ENCODE peak calls at places on chromosomes 1 and 21, in seven cellular contexts. W is IMR-90, P is kidney epithelial cell, I is ovary, R is heart right ventricle, F is lower lobe of right lung, V is PC-3. Z is an unnamed sample.

GRCh38 chr1:162906485-162906884 is 45.5 kb upstream of the CCDC190 start:
- DNase-seq in W (no peak), P (no peak), I (no peak), R (no peak), F (no peak), V (peak; percentile 74), Z (no peak)

GRCh38 chr1:245880754-245881403 is 626.2 kb downstream of the SMYD3 start:
- DNase-seq in W (peak; percentile 91), P (peak; percentile 66), I (no peak), R (no peak), F (no peak), V (no peak), Z (no peak)

GRCh38 chr1:77056525-77056924 is 162.7 kb downstream of the PIGK start:
- DNase-seq in W (no peak), P (no peak), I (no peak), R (no peak), F (no peak), V (peak; percentile 83), Z (no peak)

GRCh38 chr1:94209425-94209824 is 28.0 kb downstream of the ARHGAP29 start:
- DNase-seq in W (peak; percentile 58), P (no peak), I (no peak), R (no peak), F (no peak), V (peak; percentile 27), Z (no peak)

GRCh38 chr21:16539041-16539440 is 809.3 kb downstream of the USP25 start:
- DNase-seq in W (no peak), P (no peak), I (no peak), R (no peak), F (no peak), V (no peak), Z (no peak)

GRCh38 chr1:156619582-156619955 is 354 bp downstream of the HAPLN2 start:
- DNase-seq in W (no peak), P (no peak), I (no peak), R (no peak), F (no peak), V (no peak), Z (peak; percentile 11)

GRCh38 chr1:110620250-110620615 is 14.1 kb upstream of the KCNA2 start:
- DNase-seq in W (no peak), P (no peak), I (no peak), R (no peak), F (no peak), V (no peak), Z (no peak)

GRCh38 chr1:1756661-1757421 is 21.4 kb downstream of the NADK start:
- DNase-seq in W (no peak), P (no peak), I (no peak), R (no peak), F (no peak), V (peak; percentile 1), Z (no peak)

GRCh38 chr1:238892612-238893011 is 493.8 kb upstream of the CHRM3 start:
- DNase-seq in W (no peak), P (peak; percentile 44), I (no peak), R (no peak), F (no peak), V (peak; percentile 96), Z (no peak)

GRCh38 chr1:160618763-160619274 is 28.0 kb downstream of the SLAMF1 start:
- DNase-seq in W (no peak), P (no peak), I (no peak), R (no peak), F (no peak), V (peak; percentile 38), Z (no peak)

GRCh38 chr1:156160744-156161181 is 7.4 kb downstream of the SEMA4A start:
- DNase-seq in W (peak; percentile 58), P (no peak), I (peak; percentile 90), R (peak; percentile 93), F (peak; percentile 69), V (no peak), Z (peak; percentile 80)

GRCh38 chr1:16122916-16123315 is 33.0 kb downstream of the EPHA2 start:
- DNase-seq in W (peak; percentile 86), P (peak; percentile 89), I (no peak), R (no peak), F (peak; percentile 88), V (peak; percentile 50), Z (peak; percentile 92)

GRCh38 chr1:20184997-20185833 is 681 bp upstream of the UBXN10 start:
- DNase-seq in W (no peak), P (no peak), I (no peak), R (no peak), F (no peak), V (no peak), Z (no peak)

GRCh38 chr1:171611306-171611705 is 10.7 kb upstream of the MYOCOS start:
- DNase-seq in W (peak; percentile 38), P (no peak), I (no peak), R (no peak), F (no peak), V (no peak), Z (no peak)

GRCh38 chr1:95659166-95659565 is 425.2 kb downstream of the RWDD3 start:
- DNase-seq in W (no peak), P (no peak), I (no peak), R (no peak), F (no peak), V (no peak), Z (no peak)

GRCh38 chr21:38879912-38880577 is 74.3 kb downstream of the ETS2 start:
- DNase-seq in W (no peak), P (no peak), I (no peak), R (no peak), F (no peak), V (no peak), Z (no peak)

GRCh38 chr1:183515002-183515689 is 42.8 kb downstream of the SMG7 start:
- DNase-seq in W (peak; percentile 93), P (peak; percentile 28), I (no peak), R (no peak), F (no peak), V (peak; percentile 87), Z (no peak)

GRCh38 chr1:162026906-162027305 is 3.2 kb upstream of the OLFML2B start:
- DNase-seq in W (no peak), P (no peak), I (no peak), R (no peak), F (no peak), V (no peak), Z (no peak)

GRCh38 chr1:3821934-3822307 is 25.6 kb upstream of the LRRC47 start:
- DNase-seq in W (no peak), P (no peak), I (no peak), R (no peak), F (peak; percentile 20), V (no peak), Z (peak; percentile 19)

GRCh38 chr1:2344121-2344681 is 47.2 kb downstream of the MORN1 start:
- DNase-seq in W (no peak), P (no peak), I (no peak), R (no peak), F (peak; percentile 49), V (no peak), Z (no peak)

GRCh38 chr1:43707191-43708005 is at the start of gene ST3GAL3:
- DNase-seq in W (peak; percentile 90), P (peak; percentile 73), I (peak; percentile 88), R (peak; percentile 91), F (peak; percentile 95), V (peak; percentile 94), Z (peak; percentile 96)

GRCh38 chr1:185154912-185155513 is 1.7 kb downstream of the TRMT1L start:
- DNase-seq in W (peak; percentile 64), P (no peak), I (no peak), R (no peak), F (no peak), V (peak; percentile 62), Z (no peak)

GRCh38 chr1:223271085-223271781 is 92.7 kb downstream of the SUSD4 start:
- DNase-seq in W (no peak), P (no peak), I (no peak), R (no peak), F (no peak), V (no peak), Z (no peak)

DNA sequence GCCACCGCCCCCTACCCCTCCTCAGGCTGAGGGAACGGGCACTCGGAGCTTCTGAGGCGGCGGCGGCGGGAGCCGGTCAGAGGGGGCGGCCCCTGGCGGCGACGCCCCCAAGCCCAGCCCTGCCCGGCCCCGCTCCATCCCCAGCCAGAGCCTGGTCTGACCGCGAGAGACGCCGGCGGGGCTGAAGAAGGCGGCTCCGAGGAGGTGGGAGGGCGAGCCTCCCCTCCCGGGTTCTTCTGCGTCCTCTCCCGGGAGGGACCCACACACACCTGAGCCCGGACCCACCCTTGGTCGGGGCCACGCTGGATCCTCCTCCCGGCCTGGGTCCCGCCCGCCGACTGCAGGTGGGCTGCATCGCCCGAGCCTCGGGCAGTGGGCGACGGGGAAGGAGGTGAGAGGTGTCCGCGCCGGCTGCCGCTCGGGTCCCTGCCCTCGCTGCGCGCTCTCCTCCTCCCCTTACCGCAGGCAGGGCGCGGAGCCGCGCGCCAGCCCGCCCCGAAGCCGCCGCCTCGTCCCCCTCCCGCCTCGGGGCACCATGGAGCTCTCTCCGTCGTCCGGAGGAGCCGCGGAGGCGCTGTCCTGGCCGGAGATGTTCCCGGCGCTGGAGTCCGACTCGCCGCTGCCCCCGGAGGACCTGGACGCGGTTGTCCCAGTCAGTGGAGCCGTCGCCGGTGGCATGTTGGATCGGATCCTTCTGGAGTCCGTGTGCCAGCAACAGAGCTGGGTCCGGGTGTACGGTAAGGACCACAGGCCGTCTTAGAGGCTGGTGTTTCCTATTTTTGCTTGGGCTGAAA is at the start of gene RASAL2:
- DNase-seq in W (peak; percentile 46), P (no peak), I (peak; percentile 63), R (peak; percentile 68), F (peak; percentile 77), V (peak; percentile 57), Z (peak; percentile 87)
- TF ChIP-seq CTCF in W (peak; percentile 34), P (no peak), I (no peak), R (no peak), F (peak; percentile 16), V (no peak), Z (no peak)

GRCh38 chr1:228904222-228904621 is 168.9 kb downstream of the RHOU start:
- DNase-seq in W (no peak), P (no peak), I (no peak), R (no peak), F (no peak), V (no peak), Z (no peak)
- H3K27me3 ChIP-seq in W (no peaks in the 10 kb centered on the region), P (peaks cover 12% of the 10 kb centered on the region), I (no peaks in the 10 kb centered on the region), R (no peaks in the 10 kb centered on the region), F (no peaks in the 10 kb centered on the region), V (peaks cover 69% of the 10 kb centered on the region), Z (no peaks in the 10 kb centered on the region)

GRCh38 chr1:219927956-219928790 is at the start of gene SLC30A10:
- DNase-seq in W (no peak), P (no peak), I (no peak), R (peak; percentile 11), F (no peak), V (no peak), Z (no peak)

GRCh38 chr1:219926363-219926998 is 1.9 kb downstream of the SLC30A10 start:
- DNase-seq in W (no peak), P (no peak), I (no peak), R (no peak), F (no peak), V (peak; percentile 33), Z (no peak)

GRCh38 chr1:219927298-219927955 is 930 bp downstream of the SLC30A10 start:
- DNase-seq in W (no peak), P (no peak), I (no peak), R (no peak), F (no peak), V (no peak), Z (no peak)

GRCh38 chr1:219931033-219931432 is 2.7 kb upstream of the SLC30A10 start:
- DNase-seq in W (no peak), P (no peak), I (no peak), R (no peak), F (no peak), V (no peak), Z (no peak)

GRCh38 chr1:219928791-219929118 is 398 bp upstream of the SLC30A10 start:
- DNase-seq in W (no peak), P (no peak), I (no peak), R (no peak), F (no peak), V (no peak), Z (no peak)
- H3K4me3 ChIP-seq in W (no peak overlapping the region), P (peak overlapping the region; percentile 39), I (no peak overlapping the region), R (peak overlapping the region; percentile 38), F (peak overlapping the region; percentile 37), V (no peak overlapping the region), Z (peak overlapping the region; percentile 25)

GRCh38 chr1:168760781-168761180 is 31.8 kb upstream of the DPT start:
- DNase-seq in W (no peak), P (no peak), I (no peak), R (no peak), F (no peak), V (no peak), Z (no peak)
- TF ChIP-seq CTCF in W (no peak), P (no peak), I (no peak), R (no peak), F (no peak), V (no peak), Z (no peak)

Z was measured in upper lobe of right lung.